ENCODE peak calls at places on chromosomes 2 and 18, in nine cellular contexts. C is psoas muscle; L is heart right ventricle; M is SJSA1; G is stomach; V is HCT116; I is Panc1; Q is CD8-positive, alpha-beta memory T cell; J is uterus. T is an unnamed sample.
A peak's percentile ranks its signal among the peaks of the same experiment; 100 is the strongest.

GRCh38 chr18:75008186-75008585 is 200.8 kb downstream of the PTGR3 start:
- DNase-seq in C (no peak), L (no peak), I (no peak), Q (no peak), V (no peak), J (no peak), M (no peak), G (no peak), T (no peak)

GRCh38 chr18:8272254-8272653 is 337.0 kb upstream of the RAB12 start:
- DNase-seq in Q (no peak), C (no peak), I (no peak), J (no peak), G (no peak), L (no peak), M (no peak), V (no peak), T (no peak)

GRCh38 chr2:163878718-163879117 is 142.9 kb upstream of the FIGN start:
- DNase-seq in V (peak; percentile 12), M (no peak), L (no peak), C (no peak), J (no peak), Q (no peak), I (no peak), G (peak; percentile 37), T (no peak)

GRCh38 chr2:88036162-88036561 is 19.4 kb downstream of the KRCC1 start:
- DNase-seq in M (no peak), I (no peak), J (no peak), C (no peak), L (no peak), V (no peak), Q (no peak), G (no peak), T (no peak)

GRCh38 chr18:31992836-31993575 is 25.6 kb upstream of the RNF125 start:
- DNase-seq in C (no peak), I (no peak), J (no peak), M (no peak), G (no peak), L (no peak), V (no peak), Q (no peak), T (no peak)

GRCh38 chr18:48314694-48315093 is 94.5 kb downstream of the ZBTB7C start:
- DNase-seq in J (no peak), Q (no peak), V (no peak), M (no peak), C (no peak), L (no peak), I (no peak), G (no peak), T (no peak)

GRCh38 chr2:209331291-209331844 is 92.5 kb upstream of the MAP2 start:
- DNase-seq in G (no peak), J (no peak), L (no peak), M (no peak), V (peak; percentile 62), I (peak; percentile 32), Q (no peak), C (no peak), T (no peak)

GRCh38 chr2:219082332-219082958 is 21.7 kb upstream of the IHH start:
- DNase-seq in I (no peak), L (peak; percentile 53), V (no peak), J (no peak), Q (no peak), C (no peak), M (no peak), G (peak; percentile 49), T (no peak)

GRCh38 chr2:216341151-216341550 is 31.1 kb downstream of the MARCHF4 start:
- DNase-seq in C (no peak), Q (no peak), G (no peak), L (no peak), V (no peak), I (no peak), J (no peak), M (peak; percentile 41), T (no peak)

GRCh38 chr2:216478151-216478550 is 20.5 kb upstream of the RPL37A start:
- DNase-seq in I (no peak), V (peak; percentile 50), G (no peak), Q (no peak), L (no peak), J (no peak), M (peak; percentile 80), C (no peak), T (no peak)

GRCh38 chr2:160076239-160076638 is 13.8 kb upstream of the PLA2R1 start:
- DNase-seq in V (no peak), L (no peak), G (no peak), C (no peak), I (no peak), Q (no peak), M (no peak), J (no peak), T (no peak)

GRCh38 chr2:30629866-30630265 is 177.4 kb downstream of the CAPN13 start:
- DNase-seq in I (no peak), C (no peak), Q (no peak), J (no peak), G (no peak), L (no peak), M (no peak), V (no peak), T (no peak)

DNA sequence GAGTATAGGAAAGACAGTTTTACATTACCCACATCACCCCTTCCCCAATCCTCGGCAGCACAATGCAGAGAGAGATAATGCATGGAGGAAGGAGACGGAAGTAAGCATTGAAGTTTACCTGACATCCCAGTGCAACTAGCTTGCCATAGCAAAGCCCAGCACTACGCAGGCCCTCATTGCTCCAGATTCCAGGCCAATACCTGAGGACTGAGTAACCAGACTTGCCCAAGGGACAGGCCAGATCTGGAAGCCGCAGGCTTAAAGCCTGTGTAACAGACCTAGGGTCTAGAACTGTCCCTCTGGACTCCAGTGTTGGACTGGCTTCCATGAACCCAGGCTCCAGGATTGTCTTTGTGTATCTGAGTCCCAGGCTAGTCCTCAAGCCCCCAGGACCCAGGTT is 17.6 kb downstream of the SERPINB4 start:
- DNase-seq in Q (no peak), J (no peak), I (no peak), C (no peak), M (no peak), V (no peak), G (no peak), L (no peak), T (no peak)
- H3K9me3 ChIP-seq in Q (peaks cover 6% of the 10 kb centered on the region), J (peaks cover 8% of the 10 kb centered on the region), I (no peaks in the 10 kb centered on the region), C (peaks cover 12% of the 10 kb centered on the region), M (peaks cover 9% of the 10 kb centered on the region), V (peaks cover 29% of the 10 kb centered on the region), G (no peaks in the 10 kb centered on the region), L (peaks cover 9% of the 10 kb centered on the region), T (peaks cover 14% of the 10 kb centered on the region)

GRCh38 chr18:57188851-57189565 is 42.1 kb downstream of the BOD1L2 start:
- DNase-seq in J (no peak), Q (no peak), G (no peak), L (no peak), I (no peak), C (no peak), V (no peak), M (no peak), T (no peak)

GRCh38 chr18:57190026-57190425 is 43.1 kb downstream of the BOD1L2 start:
- DNase-seq in J (no peak), L (no peak), V (no peak), C (no peak), M (no peak), I (no peak), Q (no peak), G (no peak), T (no peak)

GRCh38 chr18:57185434-57185833 is 38.5 kb downstream of the BOD1L2 start:
- DNase-seq in L (no peak), I (no peak), Q (no peak), J (no peak), G (no peak), M (no peak), C (no peak), V (no peak), T (no peak)
- H3K9me3 ChIP-seq in L (peaks cover 17% of the 10 kb centered on the region), I (no peaks in the 10 kb centered on the region), Q (peaks cover 16% of the 10 kb centered on the region), J (peaks cover 4% of the 10 kb centered on the region), G (no peaks in the 10 kb centered on the region), M (peaks cover 2% of the 10 kb centered on the region), C (peaks cover 35% of the 10 kb centered on the region), V (peaks cover 3% of the 10 kb centered on the region), T (peaks cover 8% of the 10 kb centered on the region)

DNA sequence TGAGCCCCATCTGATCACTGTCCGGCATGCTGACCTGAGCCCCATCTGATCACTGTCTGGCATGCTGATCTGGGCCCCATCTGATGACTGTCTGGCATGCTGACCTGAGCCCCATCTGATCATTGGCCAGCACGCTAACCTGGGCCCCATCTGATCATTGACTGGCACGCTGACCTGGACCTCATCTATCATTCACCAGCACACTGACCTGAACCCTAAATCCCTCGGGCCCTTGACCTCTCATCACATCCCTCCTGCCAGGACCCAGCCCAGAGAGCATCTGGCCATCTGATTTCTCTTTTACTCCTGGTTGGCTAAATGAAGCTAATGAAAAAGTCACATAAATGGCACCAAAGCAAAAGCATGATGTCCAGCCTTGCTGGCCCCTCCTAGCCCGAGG is 207.1 kb downstream of the NDUFA10 start:
- DNase-seq in Q (no peak), M (peak; percentile 16), I (no peak), C (no peak), V (no peak), G (peak; percentile 8), L (no peak), J (no peak), T (peak; percentile 43)
- H3K9me3 ChIP-seq in Q (no peaks in the 10 kb centered on the region), M (no peaks in the 10 kb centered on the region), I (no peaks in the 10 kb centered on the region), C (no peaks in the 10 kb centered on the region), V (no peaks in the 10 kb centered on the region), G (no peaks in the 10 kb centered on the region), L (no peaks in the 10 kb centered on the region), J (no peaks in the 10 kb centered on the region), T (no peaks in the 10 kb centered on the region)

DNA sequence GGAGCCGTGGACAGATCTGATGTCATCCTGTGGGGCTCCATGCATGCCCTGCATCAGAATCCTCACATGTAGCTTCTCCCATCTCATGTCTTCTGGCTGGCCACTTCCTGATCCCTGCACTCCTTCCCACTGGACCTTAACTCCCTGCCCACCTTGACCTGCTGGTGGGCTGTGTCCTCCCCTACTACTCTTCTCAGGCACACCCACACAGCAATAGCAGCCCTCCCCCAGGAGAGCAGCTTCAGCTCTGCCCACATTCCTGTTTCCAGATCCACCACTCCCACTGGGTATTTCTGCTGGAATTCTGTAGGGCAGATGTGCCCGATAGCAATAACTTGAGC is 137.0 kb upstream of the HS6ST1 start:
- DNase-seq in J (no peak), M (no peak), L (no peak), C (no peak), Q (no peak), G (no peak), I (no peak), V (no peak), T (no peak)
- H3K9me3 ChIP-seq in J (no peaks in the 10 kb centered on the region), M (no peaks in the 10 kb centered on the region), L (no peaks in the 10 kb centered on the region), C (no peaks in the 10 kb centered on the region), Q (no peaks in the 10 kb centered on the region), G (no peaks in the 10 kb centered on the region), I (peaks cover under 1% of the 10 kb centered on the region), V (no peaks in the 10 kb centered on the region), T (no peaks in the 10 kb centered on the region)

GRCh38 chr2:13353083-13353482 is 636.3 kb downstream of the TRIB2 start:
- DNase-seq in L (no peak), J (no peak), I (no peak), Q (no peak), M (no peak), C (no peak), G (no peak), V (no peak), T (no peak)
- H3K9me3 ChIP-seq in L (no peaks in the 10 kb centered on the region), J (no peaks in the 10 kb centered on the region), I (no peaks in the 10 kb centered on the region), Q (no peaks in the 10 kb centered on the region), M (peaks cover 11% of the 10 kb centered on the region), C (no peaks in the 10 kb centered on the region), G (no peaks in the 10 kb centered on the region), V (peaks cover 15% of the 10 kb centered on the region), T (no peaks in the 10 kb centered on the region)

GRCh38 chr18:27353273-27353672 is 168.2 kb upstream of the CHST9 start:
- DNase-seq in G (no peak), Q (no peak), C (no peak), V (no peak), I (no peak), L (no peak), J (no peak), M (no peak), T (no peak)
- H3K9me3 ChIP-seq in G (no peaks in the 10 kb centered on the region), Q (no peaks in the 10 kb centered on the region), C (no peaks in the 10 kb centered on the region), V (no peaks in the 10 kb centered on the region), I (no peaks in the 10 kb centered on the region), L (no peaks in the 10 kb centered on the region), J (no peaks in the 10 kb centered on the region), M (no peaks in the 10 kb centered on the region), T (no peaks in the 10 kb centered on the region)

T was measured in aorta.